ENCODE peak calls at places on chromosomes 11 and 22, in eight cellular contexts. One of them, this sample, is unnamed.

GRCh38 chr11:14300661-14301304 is 58.2 kb downstream of the RRAS2 start:
- DNase-seq in body of pancreas: peak; percentile 45
- DNase-seq in Panc1: peak; percentile 58
- DNase-seq in activated naive CD8-positive, alpha-beta T cell treated with anti-CD3 and anti-CD28 coated beads, Interleukin-2, amount 50 U/mL, for 24 hours: peak; percentile 42
- DNase-seq in AG08396: peak; percentile 32
- DNase-seq in stimulated activated CD8-positive, alpha-beta memory T cell treated with anti-CD3 and anti-CD28 coated beads, Interleukin-15, amount 100 ng/mL, for 24 hours: no peak
- DNase-seq in psoas muscle: peak; percentile 33
- DNase-seq in posterior vena cava: no peak
- DNase-seq in this sample: peak; percentile 58

GRCh38 chr11:76158394-76159302 is 47.7 kb downstream of the WNT11 start:
- DNase-seq in body of pancreas: no peak
- DNase-seq in Panc1: no peak
- DNase-seq in activated naive CD8-positive, alpha-beta T cell treated with anti-CD3 and anti-CD28 coated beads, Interleukin-2, amount 50 U/mL, for 24 hours: no peak
- DNase-seq in AG08396: no peak
- DNase-seq in stimulated activated CD8-positive, alpha-beta memory T cell treated with anti-CD3 and anti-CD28 coated beads, Interleukin-15, amount 100 ng/mL, for 24 hours: no peak
- DNase-seq in psoas muscle: no peak
- DNase-seq in posterior vena cava: peak; percentile 55
- DNase-seq in this sample: no peak

GRCh38 chr11:76810151-76810853 is 27.1 kb downstream of the TSKU start:
- DNase-seq in body of pancreas: no peak
- DNase-seq in Panc1: no peak
- DNase-seq in activated naive CD8-positive, alpha-beta T cell treated with anti-CD3 and anti-CD28 coated beads, Interleukin-2, amount 50 U/mL, for 24 hours: peak; percentile 60
- DNase-seq in AG08396: peak; percentile 49
- DNase-seq in stimulated activated CD8-positive, alpha-beta memory T cell treated with anti-CD3 and anti-CD28 coated beads, Interleukin-15, amount 100 ng/mL, for 24 hours: no peak
- DNase-seq in psoas muscle: no peak
- DNase-seq in posterior vena cava: peak; percentile 72
- DNase-seq in this sample: peak; percentile 75

GRCh38 chr22:35071784-35072183 is 5.8 kb downstream of the ISX start:
- DNase-seq in body of pancreas: no peak
- DNase-seq in Panc1: no peak
- DNase-seq in activated naive CD8-positive, alpha-beta T cell treated with anti-CD3 and anti-CD28 coated beads, Interleukin-2, amount 50 U/mL, for 24 hours: no peak
- DNase-seq in AG08396: no peak
- DNase-seq in stimulated activated CD8-positive, alpha-beta memory T cell treated with anti-CD3 and anti-CD28 coated beads, Interleukin-15, amount 100 ng/mL, for 24 hours: no peak
- DNase-seq in psoas muscle: no peak
- DNase-seq in posterior vena cava: no peak
- DNase-seq in this sample: peak; percentile 32

GRCh38 chr11:345179-345578 is 24.1 kb upstream of the B4GALNT4 start:
- DNase-seq in body of pancreas: no peak
- DNase-seq in Panc1: no peak
- DNase-seq in activated naive CD8-positive, alpha-beta T cell treated with anti-CD3 and anti-CD28 coated beads, Interleukin-2, amount 50 U/mL, for 24 hours: no peak
- DNase-seq in AG08396: no peak
- DNase-seq in stimulated activated CD8-positive, alpha-beta memory T cell treated with anti-CD3 and anti-CD28 coated beads, Interleukin-15, amount 100 ng/mL, for 24 hours: no peak
- DNase-seq in psoas muscle: no peak
- DNase-seq in posterior vena cava: no peak
- DNase-seq in this sample: no peak

GRCh38 chr22:47174096-47174495 is 411.6 kb downstream of the TBC1D22A start:
- DNase-seq in body of pancreas: no peak
- DNase-seq in Panc1: no peak
- DNase-seq in activated naive CD8-positive, alpha-beta T cell treated with anti-CD3 and anti-CD28 coated beads, Interleukin-2, amount 50 U/mL, for 24 hours: no peak
- DNase-seq in AG08396: no peak
- DNase-seq in stimulated activated CD8-positive, alpha-beta memory T cell treated with anti-CD3 and anti-CD28 coated beads, Interleukin-15, amount 100 ng/mL, for 24 hours: no peak
- DNase-seq in psoas muscle: no peak
- DNase-seq in posterior vena cava: peak; percentile 72
- DNase-seq in this sample: no peak

GRCh38 chr22:23786752-23787599 is at the start of gene SMARCB1:
- DNase-seq in body of pancreas: peak; percentile 93
- DNase-seq in Panc1: no peak
- DNase-seq in activated naive CD8-positive, alpha-beta T cell treated with anti-CD3 and anti-CD28 coated beads, Interleukin-2, amount 50 U/mL, for 24 hours: peak; percentile 91
- DNase-seq in AG08396: peak; percentile 97
- DNase-seq in stimulated activated CD8-positive, alpha-beta memory T cell treated with anti-CD3 and anti-CD28 coated beads, Interleukin-15, amount 100 ng/mL, for 24 hours: peak; percentile 96
- DNase-seq in psoas muscle: peak; percentile 94
- DNase-seq in posterior vena cava: peak; percentile 98
- DNase-seq in this sample: peak; percentile 93

GRCh38 chr11:93858376-93858775 is 8.0 kb upstream of the VSTM5 start:
- DNase-seq in body of pancreas: no peak
- DNase-seq in Panc1: no peak
- DNase-seq in activated naive CD8-positive, alpha-beta T cell treated with anti-CD3 and anti-CD28 coated beads, Interleukin-2, amount 50 U/mL, for 24 hours: no peak
- DNase-seq in AG08396: no peak
- DNase-seq in stimulated activated CD8-positive, alpha-beta memory T cell treated with anti-CD3 and anti-CD28 coated beads, Interleukin-15, amount 100 ng/mL, for 24 hours: no peak
- DNase-seq in psoas muscle: no peak
- DNase-seq in posterior vena cava: no peak
- DNase-seq in this sample: no peak

GRCh38 chr11:122778148-122778547 is 60.2 kb upstream of the CRTAM start:
- DNase-seq in body of pancreas: no peak
- DNase-seq in Panc1: no peak
- DNase-seq in activated naive CD8-positive, alpha-beta T cell treated with anti-CD3 and anti-CD28 coated beads, Interleukin-2, amount 50 U/mL, for 24 hours: no peak
- DNase-seq in AG08396: no peak
- DNase-seq in stimulated activated CD8-positive, alpha-beta memory T cell treated with anti-CD3 and anti-CD28 coated beads, Interleukin-15, amount 100 ng/mL, for 24 hours: no peak
- DNase-seq in psoas muscle: no peak
- DNase-seq in posterior vena cava: no peak
- DNase-seq in this sample: no peak

GRCh38 chr22:21790359-21790758 is 54.8 kb upstream of the YPEL1 start:
- DNase-seq in body of pancreas: no peak
- DNase-seq in Panc1: no peak
- DNase-seq in activated naive CD8-positive, alpha-beta T cell treated with anti-CD3 and anti-CD28 coated beads, Interleukin-2, amount 50 U/mL, for 24 hours: no peak
- DNase-seq in AG08396: no peak
- DNase-seq in stimulated activated CD8-positive, alpha-beta memory T cell treated with anti-CD3 and anti-CD28 coated beads, Interleukin-15, amount 100 ng/mL, for 24 hours: no peak
- DNase-seq in psoas muscle: no peak
- DNase-seq in posterior vena cava: no peak
- DNase-seq in this sample: no peak

GRCh38 chr22:46777609-46777970 is 15.1 kb downstream of the TBC1D22A start:
- DNase-seq in body of pancreas: no peak
- DNase-seq in Panc1: no peak
- DNase-seq in activated naive CD8-positive, alpha-beta T cell treated with anti-CD3 and anti-CD28 coated beads, Interleukin-2, amount 50 U/mL, for 24 hours: peak; percentile 55
- DNase-seq in AG08396: no peak
- DNase-seq in stimulated activated CD8-positive, alpha-beta memory T cell treated with anti-CD3 and anti-CD28 coated beads, Interleukin-15, amount 100 ng/mL, for 24 hours: no peak
- DNase-seq in psoas muscle: peak; percentile 48
- DNase-seq in posterior vena cava: peak; percentile 85
- DNase-seq in this sample: no peak

GRCh38 chr11:64996710-64997380 is at the start of gene BATF2:
- DNase-seq in body of pancreas: peak; percentile 95
- DNase-seq in Panc1: no peak
- DNase-seq in activated naive CD8-positive, alpha-beta T cell treated with anti-CD3 and anti-CD28 coated beads, Interleukin-2, amount 50 U/mL, for 24 hours: no peak
- DNase-seq in AG08396: peak; percentile 91
- DNase-seq in stimulated activated CD8-positive, alpha-beta memory T cell treated with anti-CD3 and anti-CD28 coated beads, Interleukin-15, amount 100 ng/mL, for 24 hours: no peak
- DNase-seq in psoas muscle: peak; percentile 75
- DNase-seq in posterior vena cava: peak; percentile 90
- DNase-seq in this sample: peak; percentile 91

GRCh38 chr11:66912361-66912760 is 45.8 kb downstream of the PC start:
- DNase-seq in body of pancreas: no peak
- DNase-seq in Panc1: no peak
- DNase-seq in activated naive CD8-positive, alpha-beta T cell treated with anti-CD3 and anti-CD28 coated beads, Interleukin-2, amount 50 U/mL, for 24 hours: no peak
- DNase-seq in AG08396: no peak
- DNase-seq in stimulated activated CD8-positive, alpha-beta memory T cell treated with anti-CD3 and anti-CD28 coated beads, Interleukin-15, amount 100 ng/mL, for 24 hours: no peak
- DNase-seq in psoas muscle: no peak
- DNase-seq in posterior vena cava: no peak
- DNase-seq in this sample: no peak

GRCh38 chr11:17697175-17697949 is 22.0 kb upstream of the MYOD1 start:
- DNase-seq in body of pancreas: no peak
- DNase-seq in Panc1: no peak
- DNase-seq in activated naive CD8-positive, alpha-beta T cell treated with anti-CD3 and anti-CD28 coated beads, Interleukin-2, amount 50 U/mL, for 24 hours: no peak
- DNase-seq in AG08396: no peak
- DNase-seq in stimulated activated CD8-positive, alpha-beta memory T cell treated with anti-CD3 and anti-CD28 coated beads, Interleukin-15, amount 100 ng/mL, for 24 hours: no peak
- DNase-seq in psoas muscle: peak; percentile 69
- DNase-seq in posterior vena cava: no peak
- DNase-seq in this sample: no peak

GRCh38 chr11:27910186-27910941 is 197.6 kb downstream of the KIF18A start:
- DNase-seq in body of pancreas: no peak
- DNase-seq in Panc1: no peak
- DNase-seq in activated naive CD8-positive, alpha-beta T cell treated with anti-CD3 and anti-CD28 coated beads, Interleukin-2, amount 50 U/mL, for 24 hours: no peak
- DNase-seq in AG08396: no peak
- DNase-seq in stimulated activated CD8-positive, alpha-beta memory T cell treated with anti-CD3 and anti-CD28 coated beads, Interleukin-15, amount 100 ng/mL, for 24 hours: no peak
- DNase-seq in psoas muscle: no peak
- DNase-seq in posterior vena cava: no peak
- DNase-seq in this sample: no peak

GRCh38 chr22:17230239-17230638 is 11.0 kb upstream of the ADA2 start:
- DNase-seq in body of pancreas: no peak
- DNase-seq in Panc1: no peak
- DNase-seq in activated naive CD8-positive, alpha-beta T cell treated with anti-CD3 and anti-CD28 coated beads, Interleukin-2, amount 50 U/mL, for 24 hours: no peak
- DNase-seq in AG08396: no peak
- DNase-seq in stimulated activated CD8-positive, alpha-beta memory T cell treated with anti-CD3 and anti-CD28 coated beads, Interleukin-15, amount 100 ng/mL, for 24 hours: no peak
- DNase-seq in psoas muscle: no peak
- DNase-seq in posterior vena cava: no peak
- DNase-seq in this sample: no peak

GRCh38 chr22:48555606-48556005 is 1272.1 kb downstream of the BRD1 start:
- DNase-seq in body of pancreas: no peak
- DNase-seq in Panc1: no peak
- DNase-seq in activated naive CD8-positive, alpha-beta T cell treated with anti-CD3 and anti-CD28 coated beads, Interleukin-2, amount 50 U/mL, for 24 hours: no peak
- DNase-seq in AG08396: no peak
- DNase-seq in stimulated activated CD8-positive, alpha-beta memory T cell treated with anti-CD3 and anti-CD28 coated beads, Interleukin-15, amount 100 ng/mL, for 24 hours: no peak
- DNase-seq in psoas muscle: no peak
- DNase-seq in posterior vena cava: no peak
- DNase-seq in this sample: no peak

GRCh38 chr11:96238563-96239166 is 104.3 kb downstream of the MAML2 start:
- DNase-seq in body of pancreas: no peak
- DNase-seq in Panc1: no peak
- DNase-seq in activated naive CD8-positive, alpha-beta T cell treated with anti-CD3 and anti-CD28 coated beads, Interleukin-2, amount 50 U/mL, for 24 hours: no peak
- DNase-seq in AG08396: no peak
- DNase-seq in stimulated activated CD8-positive, alpha-beta memory T cell treated with anti-CD3 and anti-CD28 coated beads, Interleukin-15, amount 100 ng/mL, for 24 hours: no peak
- DNase-seq in psoas muscle: no peak
- DNase-seq in posterior vena cava: no peak
- DNase-seq in this sample: no peak

GRCh38 chr11:22763166-22763565 is 66.4 kb downstream of the SVIP start:
- DNase-seq in body of pancreas: no peak
- DNase-seq in Panc1: no peak
- DNase-seq in activated naive CD8-positive, alpha-beta T cell treated with anti-CD3 and anti-CD28 coated beads, Interleukin-2, amount 50 U/mL, for 24 hours: no peak
- DNase-seq in AG08396: no peak
- DNase-seq in stimulated activated CD8-positive, alpha-beta memory T cell treated with anti-CD3 and anti-CD28 coated beads, Interleukin-15, amount 100 ng/mL, for 24 hours: no peak
- DNase-seq in psoas muscle: no peak
- DNase-seq in posterior vena cava: no peak
- DNase-seq in this sample: no peak

GRCh38 chr11:122690292-122690691 is 34.8 kb downstream of the UBASH3B start:
- DNase-seq in body of pancreas: no peak
- DNase-seq in Panc1: no peak
- DNase-seq in activated naive CD8-positive, alpha-beta T cell treated with anti-CD3 and anti-CD28 coated beads, Interleukin-2, amount 50 U/mL, for 24 hours: no peak
- DNase-seq in AG08396: no peak
- DNase-seq in stimulated activated CD8-positive, alpha-beta memory T cell treated with anti-CD3 and anti-CD28 coated beads, Interleukin-15, amount 100 ng/mL, for 24 hours: no peak
- DNase-seq in psoas muscle: no peak
- DNase-seq in posterior vena cava: no peak
- DNase-seq in this sample: no peak

GRCh38 chr11:114678125-114679036 is at the start of gene NXPE2:
- DNase-seq in body of pancreas: no peak
- DNase-seq in Panc1: no peak
- DNase-seq in activated naive CD8-positive, alpha-beta T cell treated with anti-CD3 and anti-CD28 coated beads, Interleukin-2, amount 50 U/mL, for 24 hours: no peak
- DNase-seq in AG08396: no peak
- DNase-seq in stimulated activated CD8-positive, alpha-beta memory T cell treated with anti-CD3 and anti-CD28 coated beads, Interleukin-15, amount 100 ng/mL, for 24 hours: no peak
- DNase-seq in psoas muscle: no peak
- DNase-seq in posterior vena cava: no peak
- DNase-seq in this sample: peak; percentile 75

GRCh38 chr11:119376197-119376847 is 5.2 kb downstream of the USP2 start:
- DNase-seq in body of pancreas: peak; percentile 85
- DNase-seq in Panc1: no peak
- DNase-seq in activated naive CD8-positive, alpha-beta T cell treated with anti-CD3 and anti-CD28 coated beads, Interleukin-2, amount 50 U/mL, for 24 hours: no peak
- DNase-seq in AG08396: no peak
- DNase-seq in stimulated activated CD8-positive, alpha-beta memory T cell treated with anti-CD3 and anti-CD28 coated beads, Interleukin-15, amount 100 ng/mL, for 24 hours: no peak
- DNase-seq in psoas muscle: peak; percentile 61
- DNase-seq in posterior vena cava: peak; percentile 81
- DNase-seq in this sample: no peak

GRCh38 chr11:1549355-1550330 is 22.4 kb downstream of the DUSP8 start:
- DNase-seq in body of pancreas: no peak
- DNase-seq in Panc1: no peak
- DNase-seq in activated naive CD8-positive, alpha-beta T cell treated with anti-CD3 and anti-CD28 coated beads, Interleukin-2, amount 50 U/mL, for 24 hours: no peak
- DNase-seq in AG08396: no peak
- DNase-seq in stimulated activated CD8-positive, alpha-beta memory T cell treated with anti-CD3 and anti-CD28 coated beads, Interleukin-15, amount 100 ng/mL, for 24 hours: no peak
- DNase-seq in psoas muscle: no peak
- DNase-seq in posterior vena cava: no peak
- DNase-seq in this sample: no peak

GRCh38 chr11:130161441-130161840 is 1.9 kb downstream of the ST14 start:
- DNase-seq in body of pancreas: no peak
- DNase-seq in Panc1: no peak
- DNase-seq in activated naive CD8-positive, alpha-beta T cell treated with anti-CD3 and anti-CD28 coated beads, Interleukin-2, amount 50 U/mL, for 24 hours: no peak
- DNase-seq in AG08396: no peak
- DNase-seq in stimulated activated CD8-positive, alpha-beta memory T cell treated with anti-CD3 and anti-CD28 coated beads, Interleukin-15, amount 100 ng/mL, for 24 hours: no peak
- DNase-seq in psoas muscle: no peak
- DNase-seq in posterior vena cava: no peak
- DNase-seq in this sample: no peak

GRCh38 chr11:36271794-36272409 is 17.3 kb downstream of the COMMD9 start:
- DNase-seq in body of pancreas: no peak
- DNase-seq in Panc1: no peak
- DNase-seq in activated naive CD8-positive, alpha-beta T cell treated with anti-CD3 and anti-CD28 coated beads, Interleukin-2, amount 50 U/mL, for 24 hours: no peak
- DNase-seq in AG08396: no peak
- DNase-seq in stimulated activated CD8-positive, alpha-beta memory T cell treated with anti-CD3 and anti-CD28 coated beads, Interleukin-15, amount 100 ng/mL, for 24 hours: no peak
- DNase-seq in psoas muscle: no peak
- DNase-seq in posterior vena cava: no peak
- DNase-seq in this sample: no peak

GRCh38 chr22:30290679-30291333 is 1.5 kb upstream of the CASTOR1 start:
- DNase-seq in body of pancreas: peak; percentile 96
- DNase-seq in Panc1: no peak
- DNase-seq in activated naive CD8-positive, alpha-beta T cell treated with anti-CD3 and anti-CD28 coated beads, Interleukin-2, amount 50 U/mL, for 24 hours: no peak
- DNase-seq in AG08396: peak; percentile 59
- DNase-seq in stimulated activated CD8-positive, alpha-beta memory T cell treated with anti-CD3 and anti-CD28 coated beads, Interleukin-15, amount 100 ng/mL, for 24 hours: no peak
- DNase-seq in psoas muscle: peak; percentile 77
- DNase-seq in posterior vena cava: peak; percentile 93
- DNase-seq in this sample: peak; percentile 70